ENCODE peak calls at places on chromosomes 11 and 22, in six cellular contexts. M is AG04450; R is IMR-90; G is activated T-cell treated with anti-CD3 and anti-CD28 coated beads for 1 hour; E is NCI-H1105; V is effector memory CD8-positive, alpha-beta T cell. C is an unnamed sample.

GRCh38 chr22:29143848-29144785 is 61.6 kb upstream of the EMID1 start:
- DNase-seq in M (no peak), R (no peak), G (no peak), E (no peak), V (no peak), C (no peak)

GRCh38 chr11:71170619-71171018 is 81.8 kb downstream of the SHANK2 start:
- DNase-seq in M (no peak), R (no peak), G (no peak), E (no peak), V (no peak), C (no peak)

GRCh38 chr11:67468056-67468455 is 995 bp downstream of the TMEM134 start:
- DNase-seq in M (no peak), R (no peak), G (no peak), E (peak; percentile 47), V (no peak), C (no peak)

GRCh38 chr11:1762537-1763302 is 1.0 kb downstream of the CTSD start:
- DNase-seq in M (no peak), R (no peak), G (no peak), E (peak; percentile 24), V (no peak), C (no peak)

GRCh38 chr11:111663820-111664219 is 61.6 kb downstream of the SIK2 start:
- DNase-seq in M (no peak), R (no peak), G (no peak), E (no peak), V (no peak), C (no peak)

GRCh38 chr11:17014774-17015638 is 792 bp upstream of the PLEKHA7 start:
- DNase-seq in M (no peak), R (no peak), G (no peak), E (peak; percentile 68), V (peak; percentile 3), C (peak; percentile 63)

GRCh38 chr11:120302001-120302805 is 22.9 kb upstream of the TLCD5 start:
- DNase-seq in M (no peak), R (no peak), G (no peak), E (no peak), V (no peak), C (no peak)

GRCh38 chr11:86244063-86244521 is 461 bp upstream of the EED start:
- DNase-seq in M (peak; percentile 67), R (peak; percentile 84), G (peak; percentile 83), E (peak; percentile 91), V (no peak), C (peak; percentile 91)

GRCh38 chr22:48357961-48358360 is 1469.7 kb downstream of the BRD1 start:
- DNase-seq in M (no peak), R (no peak), G (no peak), E (no peak), V (no peak), C (no peak)

GRCh38 chr11:12421386-12421785 is 44.0 kb downstream of the PARVA start:
- DNase-seq in M (no peak), R (no peak), G (no peak), E (no peak), V (no peak), C (no peak)

GRCh38 chr22:29202231-29203192 is 3.2 kb upstream of the EMID1 start:
- DNase-seq in M (no peak), R (peak; percentile 55), G (peak; percentile 10), E (no peak), V (peak; percentile 56), C (no peak)

GRCh38 chr11:27423125-27423524 is 49.5 kb downstream of the LGR4 start:
- DNase-seq in M (peak; percentile 74), R (peak; percentile 80), G (no peak), E (no peak), V (no peak), C (peak; percentile 31)

GRCh38 chr11:120178441-120179070 is 32.3 kb upstream of the OAF start:
- DNase-seq in M (no peak), R (peak; percentile 18), G (no peak), E (no peak), V (no peak), C (no peak)

GRCh38 chr11:128775513-128775912 is 81.6 kb downstream of the FLI1 start:
- DNase-seq in M (no peak), R (no peak), G (no peak), E (no peak), V (no peak), C (no peak)

GRCh38 chr11:72493426-72494108 is 59.2 kb upstream of the CLPB start:
- DNase-seq in M (no peak), R (no peak), G (no peak), E (no peak), V (no peak), C (no peak)

GRCh38 chr22:48372395-48372794 is 1455.3 kb downstream of the BRD1 start:
- DNase-seq in M (no peak), R (no peak), G (no peak), E (no peak), V (no peak), C (no peak)

GRCh38 chr11:75577198-75577597 is 15.1 kb downstream of the SERPINH1 start:
- DNase-seq in M (no peak), R (peak; percentile 38), G (peak; percentile 64), E (no peak), V (peak; percentile 59), C (peak; percentile 79)

GRCh38 chr11:127993788-127994187 is 593.6 kb downstream of the ETS1 start:
- DNase-seq in M (no peak), R (no peak), G (no peak), E (no peak), V (no peak), C (no peak)

GRCh38 chr11:111963786-111964385 is 26.7 kb downstream of the DIXDC1 start:
- DNase-seq in M (no peak), R (peak; percentile 31), G (no peak), E (no peak), V (no peak), C (no peak)

GRCh38 chr11:65884716-65885092 is 3.6 kb downstream of the FIBP start:
- DNase-seq in M (no peak), R (peak; percentile 65), G (peak; percentile 73), E (peak; percentile 58), V (peak; percentile 78), C (peak; percentile 76)

GRCh38 chr11:32830413-32830738 is 649 bp downstream of the PRRG4 start:
- DNase-seq in M (no peak), R (no peak), G (no peak), E (peak; percentile 5), V (no peak), C (peak; percentile 19)

GRCh38 chr11:59557940-59558643 is 46.8 kb downstream of the OR4D9 start:
- DNase-seq in M (no peak), R (no peak), G (no peak), E (no peak), V (no peak), C (no peak)

GRCh38 chr11:20364412-20364792 is 888 bp downstream of the HTATIP2 start:
- DNase-seq in M (no peak), R (no peak), G (no peak), E (no peak), V (no peak), C (no peak)

GRCh38 chr11:64245401-64245796 is 1.3 kb downstream of the PPP1R14B start:
- DNase-seq in M (no peak), R (no peak), G (peak; percentile 51), E (no peak), V (peak; percentile 58), C (no peak)

GRCh38 chr11:10778217-10778970 is 27.3 kb downstream of the CTR9 start:
- DNase-seq in M (peak; percentile 54), R (peak; percentile 95), G (no peak), E (no peak), V (no peak), C (no peak)

GRCh38 chr22:17563936-17564391 is 666 bp downstream of the SLC25A18 start:
- DNase-seq in M (no peak), R (peak; percentile 27), G (no peak), E (no peak), V (no peak), C (no peak)

GRCh38 chr11:17954395-17955252 is 58.2 kb downstream of the SERGEF start:
- DNase-seq in M (no peak), R (peak; percentile 40), G (no peak), E (no peak), V (no peak), C (no peak)

GRCh38 chr11:130114726-130115125 is 44.9 kb upstream of the ST14 start:
- DNase-seq in M (no peak), R (no peak), G (no peak), E (no peak), V (no peak), C (no peak)

GRCh38 chr11:55726715-55727324 is 46.4 kb upstream of the OR5D13 start:
- DNase-seq in M (no peak), R (no peak), G (no peak), E (no peak), V (no peak), C (peak; percentile 5)

GRCh38 chr11:37264060-37264459 is 666.0 kb upstream of the RAG2 start:
- DNase-seq in M (no peak), R (no peak), G (no peak), E (no peak), V (no peak), C (no peak)

GRCh38 chr11:70075836-70076235 is 2.3 kb upstream of the ANO1 start:
- DNase-seq in M (no peak), R (no peak), G (no peak), E (no peak), V (no peak), C (no peak)

GRCh38 chr11:101759771-101760450 is 154.9 kb upstream of the CEP126 start:
- DNase-seq in M (no peak), R (peak; percentile 23), G (no peak), E (no peak), V (no peak), C (no peak)

C was measured in HEK293T.